ENCODE peak calls at places on chromosomes 2 and 18, in seven cellular contexts. Y, Q, P, N, Z, J and F are unnamed samples.

GRCh38 chr2:95374451-95374915 is 28.0 kb upstream of the FAHD2A start:
- DNase-seq in P (no peak), Z (no peak), N (no peak), Q (no peak), J (no peak), Y (no peak), F (no peak)

GRCh38 chr2:14255135-14255820 is 377.2 kb upstream of the LRATD1 start:
- DNase-seq in J (no peak), Q (no peak), Z (no peak), N (no peak), P (no peak), Y (no peak), F (no peak)

GRCh38 chr2:222296311-222296736 is 2.5 kb downstream of the PAX3 start:
- DNase-seq in Y (no peak), N (no peak), J (no peak), Z (no peak), P (no peak), Q (no peak), F (no peak)

GRCh38 chr2:231998046-231998445 is 36.5 kb downstream of the DIS3L2 start:
- DNase-seq in Y (peak; percentile 20), Z (no peak), J (no peak), Q (no peak), N (no peak), P (no peak), F (no peak)

GRCh38 chr2:179483131-179483530 is 218.5 kb upstream of the SESTD1 start:
- DNase-seq in Z (no peak), Q (no peak), P (no peak), N (no peak), Y (no peak), J (no peak), F (no peak)

GRCh38 chr18:35155403-35156117 is 85.3 kb upstream of the ZNF397 start:
- DNase-seq in Z (no peak), Y (peak; percentile 61), P (no peak), J (no peak), Q (no peak), N (no peak), F (no peak)

GRCh38 chr2:239267411-239267941 is 133.3 kb downstream of the HDAC4 start:
- DNase-seq in Y (no peak), N (peak; percentile 89), P (peak; percentile 89), Z (peak; percentile 74), J (peak; percentile 59), Q (peak; percentile 92), F (peak; percentile 85)

GRCh38 chr18:11981633-11982366 is 493 bp downstream of the IMPA2 start:
- DNase-seq in Z (no peak), N (peak; percentile 67), Y (peak; percentile 58), J (no peak), P (peak; percentile 66), Q (no peak), F (peak; percentile 73)

GRCh38 chr2:113114996-113115395 is 12.4 kb upstream of the IL1RN start:
- DNase-seq in Y (no peak), J (no peak), Q (no peak), P (no peak), Z (no peak), N (no peak), F (peak; percentile 32)

GRCh38 chr2:113111823-113112287 is 15.5 kb upstream of the IL1RN start:
- DNase-seq in Z (no peak), Y (no peak), Q (no peak), P (no peak), N (no peak), J (no peak), F (no peak)

GRCh38 chr2:113112438-113112837 is 15.0 kb upstream of the IL1RN start:
- DNase-seq in N (no peak), Y (no peak), Q (no peak), J (no peak), P (no peak), Z (no peak), F (peak; percentile 49)

GRCh38 chr2:113114224-113114945 is 13.0 kb upstream of the IL1RN start:
- DNase-seq in J (no peak), Q (no peak), Y (no peak), Z (no peak), P (no peak), N (no peak), F (no peak)

GRCh38 chr2:113113794-113114193 is 13.6 kb upstream of the IL1RN start:
- DNase-seq in Z (no peak), Y (no peak), Q (no peak), J (no peak), N (no peak), P (no peak), F (no peak)
- H3K4me1 ChIP-seq in Z (peaks cover 19% of the 10 kb centered on the region), Y (no peaks in the 10 kb centered on the region), Q (no peaks in the 10 kb centered on the region), J (no peaks in the 10 kb centered on the region), N (no peaks in the 10 kb centered on the region), P (peaks cover 8% of the 10 kb centered on the region), F (no peaks in the 10 kb centered on the region)

GRCh38 chr18:41396211-41396610 is 558.8 kb upstream of the PIK3C3 start:
- DNase-seq in P (no peak), Z (no peak), Y (no peak), N (no peak), Q (no peak), J (no peak), F (no peak)

GRCh38 chr18:41396861-41397260 is 558.2 kb upstream of the PIK3C3 start:
- DNase-seq in P (no peak), J (no peak), Z (no peak), Y (no peak), Q (no peak), N (no peak), F (no peak)

GRCh38 chr18:41395695-41396094 is 559.3 kb upstream of the PIK3C3 start:
- DNase-seq in Q (no peak), Z (no peak), P (no peak), J (no peak), Y (no peak), N (no peak), F (no peak)

GRCh38 chr18:41389936-41390667 is 564.9 kb upstream of the PIK3C3 start:
- DNase-seq in Q (no peak), N (no peak), J (no peak), P (no peak), Y (no peak), Z (no peak), F (no peak)

DNA sequence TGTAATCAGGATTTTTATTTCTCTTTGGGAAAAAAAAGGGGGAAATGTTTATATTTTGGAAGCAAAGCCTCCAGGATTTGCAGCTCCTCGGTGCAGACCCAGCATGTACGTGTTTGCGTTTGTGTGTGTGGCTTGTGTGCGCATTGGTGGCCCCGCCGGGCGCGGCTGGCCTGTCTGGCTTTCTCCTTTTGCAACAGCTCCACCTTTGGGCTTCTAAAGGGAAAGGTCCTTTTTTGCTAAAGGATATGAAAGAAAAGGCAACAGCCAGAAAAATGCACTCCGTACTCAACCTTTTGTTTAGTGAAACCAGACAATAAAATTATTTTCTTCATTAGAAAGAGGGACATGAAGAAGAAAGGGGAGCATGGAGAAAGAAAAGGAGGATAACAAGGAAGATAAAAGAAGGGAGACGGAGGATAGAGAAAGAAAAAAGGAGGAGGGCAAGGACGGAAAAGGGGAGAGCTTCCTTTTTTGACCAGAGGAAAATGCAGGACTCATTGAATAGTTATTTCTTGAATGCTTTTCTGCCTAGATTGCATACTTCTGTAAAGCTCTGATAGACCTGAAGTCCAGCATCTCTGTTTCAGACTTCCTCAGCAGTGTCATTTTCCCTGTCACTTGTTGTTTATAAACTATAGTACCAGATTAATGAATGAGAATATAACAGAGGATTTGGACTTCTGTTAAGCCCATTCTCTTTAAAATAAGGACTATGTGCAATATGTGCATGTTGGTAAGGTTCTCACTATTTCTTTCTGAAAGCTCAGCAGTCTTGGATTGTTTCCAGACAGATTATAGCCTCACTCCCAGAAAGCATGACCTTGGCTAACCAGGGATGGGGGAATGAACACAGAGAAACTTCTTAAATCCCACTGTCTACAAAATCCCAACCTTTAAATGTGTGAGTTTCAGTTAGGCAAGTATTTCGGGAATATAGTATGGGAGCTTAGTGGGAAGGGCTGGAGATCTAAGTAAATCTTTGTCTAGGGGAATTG is 563.1 kb upstream of the PIK3C3 start:
- DNase-seq in Y (peak; percentile 87), P (peak; percentile 16), N (peak; percentile 25), Q (peak; percentile 47), J (peak; percentile 7), Z (no peak), F (no peak)
- H3K4me3 ChIP-seq in Y (no peak overlapping the region), P (peak overlapping the region; percentile 27), N (no peak overlapping the region), Q (no peak overlapping the region), J (peak overlapping the region; percentile 27), Z (no peak overlapping the region), F (no peak overlapping the region)

GRCh38 chr2:217830061-217830460 is 172.7 kb downstream of the TNS1 start:
- DNase-seq in Q (no peak), Z (no peak), P (no peak), J (no peak), Y (no peak), N (no peak), F (no peak)

GRCh38 chr2:217827430-217828201 is 175.2 kb downstream of the TNS1 start:
- DNase-seq in Q (peak; percentile 79), J (peak; percentile 69), N (no peak), Z (no peak), Y (no peak), P (no peak), F (no peak)

GRCh38 chr2:217830807-217831206 is 172.0 kb downstream of the TNS1 start:
- DNase-seq in N (no peak), Q (no peak), J (no peak), P (no peak), Z (no peak), Y (no peak), F (no peak)

GRCh38 chr2:217828336-217828735 is 174.5 kb downstream of the TNS1 start:
- DNase-seq in Z (no peak), Y (no peak), P (no peak), N (no peak), J (no peak), Q (no peak), F (no peak)

DNA sequence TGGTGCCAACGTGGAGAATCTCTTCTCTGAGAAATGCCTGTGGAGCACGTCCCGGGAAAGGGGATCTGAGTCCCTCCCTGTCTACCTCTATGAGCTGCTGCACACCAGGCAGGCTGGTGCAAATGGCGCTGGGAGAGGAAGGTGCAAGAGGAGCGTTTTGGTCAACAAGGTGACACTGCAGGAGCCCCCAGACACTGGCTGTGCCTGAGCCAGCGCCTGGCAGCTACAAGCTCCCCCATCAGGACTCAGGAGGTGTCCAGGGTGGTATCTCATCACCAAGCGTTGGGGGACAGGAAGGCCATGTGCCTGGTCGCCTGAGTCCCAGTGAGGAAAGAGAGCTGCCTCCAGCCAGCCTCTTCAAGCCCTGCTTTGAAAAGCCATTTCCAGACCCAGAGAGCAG is 173.4 kb downstream of the TNS1 start:
- DNase-seq in Q (no peak), Y (no peak), N (no peak), J (no peak), Z (no peak), P (no peak), F (no peak)
- H3K36me3 ChIP-seq in Q (peaks cover 22% of the 10 kb centered on the region), Y (peaks cover 3% of the 10 kb centered on the region), N (no peaks in the 10 kb centered on the region), J (peaks cover 3% of the 10 kb centered on the region), Z (no peaks in the 10 kb centered on the region), P (no peaks in the 10 kb centered on the region), F (peaks cover 88% of the 10 kb centered on the region)

GRCh38 chr2:216346781-216347180 is 25.5 kb downstream of the MARCHF4 start:
- DNase-seq in Q (no peak), P (no peak), N (no peak), J (no peak), Y (no peak), Z (no peak), F (no peak)

GRCh38 chr2:216343221-216343985 is 28.9 kb downstream of the MARCHF4 start:
- DNase-seq in Y (no peak), J (no peak), P (no peak), N (no peak), Z (no peak), Q (no peak), F (no peak)

GRCh38 chr2:216344958-216345315 is 27.3 kb downstream of the MARCHF4 start:
- DNase-seq in J (no peak), Z (no peak), P (no peak), Q (no peak), N (no peak), Y (no peak), F (no peak)

GRCh38 chr2:216345846-216346245 is 26.4 kb downstream of the MARCHF4 start:
- DNase-seq in Z (no peak), J (no peak), Y (no peak), P (no peak), Q (no peak), N (no peak), F (no peak)

DNA sequence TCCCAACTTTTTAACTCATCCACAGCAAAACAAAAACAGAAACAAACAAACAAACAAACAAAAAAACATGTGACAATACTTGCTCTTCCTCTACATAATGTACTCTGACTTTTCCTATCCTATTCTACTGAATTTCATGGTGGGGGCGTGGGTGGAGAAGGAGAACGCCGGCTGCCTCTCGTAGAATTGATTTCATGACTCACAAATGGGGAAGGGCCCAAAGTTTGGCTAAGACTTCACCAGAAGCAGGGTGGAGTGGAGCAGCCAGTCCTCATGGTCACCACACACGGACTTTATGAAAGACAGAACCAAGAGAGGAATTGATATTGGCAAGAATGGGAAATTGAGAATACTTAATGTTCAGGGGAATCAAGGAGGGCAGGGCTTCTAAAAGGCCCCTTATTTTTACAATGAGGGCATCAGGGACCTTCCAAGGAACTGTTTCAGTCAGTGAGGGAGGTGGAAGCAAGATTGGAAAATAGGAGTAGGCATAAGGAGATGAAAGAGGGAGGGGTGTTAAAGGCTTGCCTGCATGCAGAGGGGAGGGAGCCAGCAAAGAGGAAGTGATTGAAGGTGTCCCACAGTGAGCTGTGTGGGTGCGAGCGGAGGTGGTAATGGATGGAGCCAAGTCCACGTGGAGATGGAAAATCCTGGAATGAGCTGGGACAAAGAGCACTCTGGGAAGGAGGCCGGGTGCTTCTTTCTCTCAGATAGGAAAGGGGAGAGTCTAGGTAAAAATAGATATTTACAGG is 27.9 kb downstream of the MARCHF4 start:
- DNase-seq in J (no peak), Y (no peak), Z (no peak), N (no peak), P (no peak), Q (no peak), F (no peak)
- H3K4me1 ChIP-seq in J (peaks cover 11% of the 10 kb centered on the region), Y (peaks cover 17% of the 10 kb centered on the region), Z (peaks cover 25% of the 10 kb centered on the region), N (no peaks in the 10 kb centered on the region), P (peaks cover 5% of the 10 kb centered on the region), Q (no peaks in the 10 kb centered on the region), F (peaks cover 36% of the 10 kb centered on the region)